ENCODE peak calls at places on chromosome 3, in four cellular contexts. R, W, V and M are unnamed samples.
A peak's percentile ranks its signal among the peaks of the same experiment; 100 is the strongest.

GRCh38 chr3:87997298-87997697 is 61.5 kb downstream of the CGGBP1 start:
- DNase-seq in R (peak; percentile 25), W (no peak), V (no peak), M (peak; percentile 85)

GRCh38 chr3:38519000-38519399 is 22.9 kb downstream of the EXOG start:
- DNase-seq in R (no peak), V (peak; percentile 77), W (no peak), M (no peak)

GRCh38 chr3:126441256-126441880 is 34.3 kb downstream of the ZXDC start:
- DNase-seq in W (no peak), R (no peak), V (no peak), M (no peak)

GRCh38 chr3:43094851-43095250 is 11.0 kb downstream of the POMGNT2 start:
- DNase-seq in R (no peak), W (no peak), V (no peak), M (no peak)

GRCh38 chr3:87856126-87856525 is 202.7 kb downstream of the CGGBP1 start:
- DNase-seq in R (no peak), V (no peak), W (no peak), M (no peak)

GRCh38 chr3:193711165-193711485 is 118.1 kb downstream of the OPA1 start:
- DNase-seq in V (no peak), R (no peak), W (no peak), M (no peak)

GRCh38 chr3:126523745-126524428 is at the start of gene CHST13:
- DNase-seq in W (no peak), R (no peak), V (peak; percentile 16), M (no peak)

GRCh38 chr3:40912461-40912860 is 286.8 kb upstream of the CTNNB1 start:
- DNase-seq in W (no peak), V (no peak), R (no peak), M (no peak)

GRCh38 chr3:40086890-40087884 is 222.3 kb upstream of the EIF1B start:
- DNase-seq in W (no peak), R (peak; percentile 34), V (no peak), M (peak; percentile 91)

GRCh38 chr3:111539351-111540331 is 2.4 kb upstream of the CD96 start:
- DNase-seq in R (peak; percentile 81), W (peak; percentile 34), V (peak; percentile 41), M (peak; percentile 49)

GRCh38 chr3:8451696-8452095 is 49.9 kb upstream of the LMCD1 start:
- DNase-seq in W (no peak), V (peak; percentile 70), R (peak; percentile 34), M (no peak)

GRCh38 chr3:115692887-115693524 is 69.7 kb downstream of the GAP43 start:
- DNase-seq in W (peak; percentile 40), R (peak; percentile 75), V (peak; percentile 72), M (peak; percentile 59)

GRCh38 chr3:44890852-44891251 is 16.4 kb downstream of the TGM4 start:
- DNase-seq in R (no peak), W (no peak), V (no peak), M (no peak)

GRCh38 chr3:121649645-121650044 is 11.1 kb downstream of the HCLS1 start:
- DNase-seq in W (no peak), R (no peak), V (peak; percentile 22), M (peak; percentile 34)